ENCODE peak calls at places on chromosomes 3 and 15, in ten cellular contexts. D is activated naive CD8-positive, alpha-beta T cell treated with anti-CD3 and anti-CD28 coated beads for 36 hours; Q is activated T-helper 1 cell treated with anti-CD3 and anti-CD28 coated beads, Interleukin-12 subunit alpha, Interleukin-12 subunit beta, Interleukin-2, Interleukin-4 antibody, amounts not matched to agents 30 ng/mL and 10 ng/mL and 1 ng/mL, durations not matched to agents 14 hours and 24 hours and 36 hours; A is NCI-H1436; K is foreskin fibroblast; Y is activated T-cell treated with anti-CD3 and anti-CD28 coated beads for 1 hour; H is activated naive CD4-positive, alpha-beta T cell treated with anti-CD3 and anti-CD28 coated beads, Interleukin-2, amount 50 U/mL, for 72 hours; Z is stimulated activated CD8-positive, alpha-beta memory T cell treated with anti-CD3 and anti-CD28 coated beads, Interleukin-4, amount 100 ng/mL, for 1 hour; V is OCI-M1; W is MCF 10A. J is an unnamed sample.
A peak's percentile ranks its signal among the peaks of the same experiment; 100 is the strongest.

GRCh38 chr15:62165793-62166380 is 802 bp upstream of the C2CD4B start:
- DNase-seq in D (no peak), Q (no peak), A (no peak), K (no peak), Y (no peak), H (no peak), Z (no peak), V (no peak), W (no peak), J (no peak)

GRCh38 chr3:11948866-11949265 is 55.3 kb upstream of the SYN2 start:
- DNase-seq in D (no peak), Q (no peak), A (no peak), K (no peak), Y (no peak), H (no peak), Z (no peak), V (no peak), W (no peak), J (no peak)

GRCh38 chr3:23202921-23203650 is at the start of gene UBE2E2:
- DNase-seq in D (peak; percentile 77), Q (peak; percentile 47), A (peak; percentile 21), K (peak; percentile 90), Y (peak; percentile 42), H (peak; percentile 84), Z (no peak), V (no peak), W (peak; percentile 55), J (peak; percentile 67)

GRCh38 chr3:195522254-195523023 is 20.7 kb downstream of the PPP1R2 start:
- DNase-seq in D (no peak), Q (no peak), A (peak; percentile 33), K (peak; percentile 57), Y (peak; percentile 35), H (no peak), Z (no peak), V (peak; percentile 61), W (peak; percentile 59), J (no peak)

GRCh38 chr15:48946088-48946839 is 17.5 kb downstream of the SHC4 start:
- DNase-seq in D (no peak), Q (no peak), A (no peak), K (peak; percentile 56), Y (no peak), H (no peak), Z (no peak), V (peak; percentile 84), W (peak; percentile 33), J (no peak)

GRCh38 chr15:91651251-91651650 is 202.3 kb upstream of the SLCO3A1 start:
- DNase-seq in D (no peak), Q (no peak), A (no peak), K (no peak), Y (no peak), H (no peak), Z (no peak), V (no peak), W (no peak), J (no peak)

GRCh38 chr3:51934139-51934850 is 7.4 kb downstream of the RRP9 start:
- DNase-seq in D (no peak), Q (no peak), A (no peak), K (no peak), Y (no peak), H (no peak), Z (no peak), V (no peak), W (no peak), J (no peak)

GRCh38 chr3:72343078-72343477 is 505.2 kb downstream of the SHQ1 start:
- DNase-seq in D (peak; percentile 37), Q (no peak), A (no peak), K (peak; percentile 55), Y (no peak), H (peak; percentile 43), Z (no peak), V (no peak), W (peak; percentile 76), J (no peak)

GRCh38 chr3:151931171-151931570 is 57.7 kb downstream of the SUCNR1 start:
- DNase-seq in D (no peak), Q (no peak), A (no peak), K (peak; percentile 50), Y (no peak), H (no peak), Z (no peak), V (no peak), W (no peak), J (no peak)

GRCh38 chr15:48370460-48370859 is 39.2 kb downstream of the DUT start:
- DNase-seq in D (no peak), Q (no peak), A (no peak), K (peak; percentile 86), Y (no peak), H (no peak), Z (no peak), V (no peak), W (peak; percentile 81), J (no peak)

GRCh38 chr15:44101944-44102343 is 93.1 kb downstream of the FRMD5 start:
- DNase-seq in D (no peak), Q (no peak), A (no peak), K (peak; percentile 74), Y (no peak), H (no peak), Z (no peak), V (no peak), W (peak; percentile 11), J (no peak)

GRCh38 chr3:184524981-184525336 is 36.6 kb upstream of the EPHB3 start:
- DNase-seq in D (no peak), Q (no peak), A (no peak), K (peak; percentile 54), Y (no peak), H (no peak), Z (no peak), V (peak; percentile 31), W (no peak), J (no peak)

GRCh38 chr3:81270603-81271371 is 490.7 kb downstream of the GBE1 start:
- DNase-seq in D (no peak), Q (no peak), A (no peak), K (no peak), Y (no peak), H (no peak), Z (no peak), V (no peak), W (no peak), J (no peak)

GRCh38 chr3:50371133-50371670 is 11.9 kb upstream of the TMEM115 start:
- DNase-seq in D (no peak), Q (no peak), A (no peak), K (peak; percentile 68), Y (no peak), H (no peak), Z (no peak), V (no peak), W (no peak), J (peak; percentile 23)

GRCh38 chr3:178195824-178196223 is 340.4 kb upstream of the KCNMB2 start:
- DNase-seq in D (no peak), Q (no peak), A (no peak), K (peak; percentile 64), Y (no peak), H (no peak), Z (no peak), V (peak; percentile 39), W (peak; percentile 50), J (no peak)

GRCh38 chr3:51873876-51874275 is 1.5 kb downstream of the IQCF5 start:
- DNase-seq in D (no peak), Q (no peak), A (no peak), K (no peak), Y (no peak), H (no peak), Z (no peak), V (no peak), W (no peak), J (no peak)

GRCh38 chr3:23954144-23954543 is 9.1 kb downstream of the NR1D2 start:
- DNase-seq in D (no peak), Q (no peak), A (no peak), K (no peak), Y (no peak), H (no peak), Z (no peak), V (no peak), W (no peak), J (no peak)

GRCh38 chr3:36804295-36805055 is 40.1 kb upstream of the DCLK3 start:
- DNase-seq in D (no peak), Q (no peak), A (peak; percentile 39), K (no peak), Y (no peak), H (no peak), Z (no peak), V (no peak), W (no peak), J (no peak)

GRCh38 chr3:66998899-66999235 is 760 bp downstream of the KBTBD8 start:
- DNase-seq in D (no peak), Q (no peak), A (no peak), K (no peak), Y (no peak), H (no peak), Z (no peak), V (peak; percentile 53), W (no peak), J (no peak)